ENCODE peak calls at places on chromosomes 11 and 22, in ten cellular contexts. One of them, this sample, is unnamed.

GRCh38 chr11:80103149-80103859 is 662.5 kb upstream of the TENM4 start:
- DNase-seq in T-helper 2 cell: no peak
- DNase-seq in activated CD8-positive, alpha-beta T cell treated with anti-CD3 and anti-CD28 coated beads, Interleukin-2, amount 10 ng/mL, durations not matched to agents 7 days and 5 days: no peak
- DNase-seq in HCT116: no peak
- DNase-seq in MCF 10A: peak
- DNase-seq in activated naive CD4-positive, alpha-beta T cell: no peak
- DNase-seq in NCI-H1105: no peak
- DNase-seq in suprapubic skin: no peak
- DNase-seq in stimulated activated CD4-positive, alpha-beta T cell treated with anti-CD3 and anti-CD28 coated beads, Interleukin-12 subunit alpha, Interleukin-12 subunit beta, amount 100 ng/mL, for 24 hours: no peak
- DNase-seq in HFFc6: peak
- DNase-seq in this sample: no peak

GRCh38 chr22:23072911-23073491 is 2.7 kb downstream of the GNAZ start:
- DNase-seq in suprapubic skin: no peak
- DNase-seq in HFFc6: peak
- DNase-seq in activated CD8-positive, alpha-beta T cell treated with anti-CD3 and anti-CD28 coated beads, Interleukin-2, amount 10 ng/mL, durations not matched to agents 7 days and 5 days: no peak
- DNase-seq in MCF 10A: peak
- DNase-seq in T-helper 2 cell: no peak
- DNase-seq in NCI-H1105: no peak
- DNase-seq in activated naive CD4-positive, alpha-beta T cell: no peak
- DNase-seq in stimulated activated CD4-positive, alpha-beta T cell treated with anti-CD3 and anti-CD28 coated beads, Interleukin-12 subunit alpha, Interleukin-12 subunit beta, amount 100 ng/mL, for 24 hours: no peak
- DNase-seq in HCT116: no peak
- DNase-seq in this sample: no peak

GRCh38 chr11:6497069-6497839 is at the start of gene DNHD1:
- DNase-seq in HCT116: no peak
- DNase-seq in stimulated activated CD4-positive, alpha-beta T cell treated with anti-CD3 and anti-CD28 coated beads, Interleukin-12 subunit alpha, Interleukin-12 subunit beta, amount 100 ng/mL, for 24 hours: no peak
- DNase-seq in HFFc6: no peak
- DNase-seq in activated CD8-positive, alpha-beta T cell treated with anti-CD3 and anti-CD28 coated beads, Interleukin-2, amount 10 ng/mL, durations not matched to agents 7 days and 5 days: no peak
- DNase-seq in activated naive CD4-positive, alpha-beta T cell: no peak
- DNase-seq in MCF 10A: no peak
- DNase-seq in T-helper 2 cell: no peak
- DNase-seq in NCI-H1105: no peak
- DNase-seq in suprapubic skin: no peak
- DNase-seq in this sample: no peak

GRCh38 chr22:36395922-36396321 is 8.2 kb upstream of the MYH9 start:
- DNase-seq in MCF 10A: no peak
- DNase-seq in activated CD8-positive, alpha-beta T cell treated with anti-CD3 and anti-CD28 coated beads, Interleukin-2, amount 10 ng/mL, durations not matched to agents 7 days and 5 days: no peak
- DNase-seq in activated naive CD4-positive, alpha-beta T cell: no peak
- DNase-seq in T-helper 2 cell: no peak
- DNase-seq in stimulated activated CD4-positive, alpha-beta T cell treated with anti-CD3 and anti-CD28 coated beads, Interleukin-12 subunit alpha, Interleukin-12 subunit beta, amount 100 ng/mL, for 24 hours: no peak
- DNase-seq in NCI-H1105: no peak
- DNase-seq in HFFc6: peak
- DNase-seq in suprapubic skin: no peak
- DNase-seq in HCT116: no peak
- DNase-seq in this sample: no peak

GRCh38 chr11:13140873-13141655 is 131.9 kb downstream of the RASSF10 start:
- DNase-seq in activated naive CD4-positive, alpha-beta T cell: no peak
- DNase-seq in suprapubic skin: no peak
- DNase-seq in HCT116: no peak
- DNase-seq in activated CD8-positive, alpha-beta T cell treated with anti-CD3 and anti-CD28 coated beads, Interleukin-2, amount 10 ng/mL, durations not matched to agents 7 days and 5 days: no peak
- DNase-seq in stimulated activated CD4-positive, alpha-beta T cell treated with anti-CD3 and anti-CD28 coated beads, Interleukin-12 subunit alpha, Interleukin-12 subunit beta, amount 100 ng/mL, for 24 hours: no peak
- DNase-seq in MCF 10A: peak
- DNase-seq in NCI-H1105: no peak
- DNase-seq in T-helper 2 cell: no peak
- DNase-seq in HFFc6: no peak
- DNase-seq in this sample: no peak

GRCh38 chr22:28923826-28924732 is 40.7 kb downstream of the ZNRF3 start:
- DNase-seq in NCI-H1105: peak
- DNase-seq in activated CD8-positive, alpha-beta T cell treated with anti-CD3 and anti-CD28 coated beads, Interleukin-2, amount 10 ng/mL, durations not matched to agents 7 days and 5 days: no peak
- DNase-seq in HFFc6: no peak
- DNase-seq in activated naive CD4-positive, alpha-beta T cell: no peak
- DNase-seq in MCF 10A: no peak
- DNase-seq in stimulated activated CD4-positive, alpha-beta T cell treated with anti-CD3 and anti-CD28 coated beads, Interleukin-12 subunit alpha, Interleukin-12 subunit beta, amount 100 ng/mL, for 24 hours: no peak
- DNase-seq in HCT116: peak
- DNase-seq in T-helper 2 cell: no peak
- DNase-seq in suprapubic skin: peak
- DNase-seq in this sample: no peak

GRCh38 chr11:96260526-96260925 is 82.5 kb downstream of the MAML2 start:
- DNase-seq in stimulated activated CD4-positive, alpha-beta T cell treated with anti-CD3 and anti-CD28 coated beads, Interleukin-12 subunit alpha, Interleukin-12 subunit beta, amount 100 ng/mL, for 24 hours: no peak
- DNase-seq in activated CD8-positive, alpha-beta T cell treated with anti-CD3 and anti-CD28 coated beads, Interleukin-2, amount 10 ng/mL, durations not matched to agents 7 days and 5 days: no peak
- DNase-seq in HFFc6: no peak
- DNase-seq in suprapubic skin: no peak
- DNase-seq in MCF 10A: no peak
- DNase-seq in NCI-H1105: no peak
- DNase-seq in T-helper 2 cell: no peak
- DNase-seq in HCT116: no peak
- DNase-seq in activated naive CD4-positive, alpha-beta T cell: no peak
- DNase-seq in this sample: no peak

GRCh38 chr22:44755000-44755399 is 2.6 kb downstream of the ARHGAP8 start:
- DNase-seq in T-helper 2 cell: no peak
- DNase-seq in HCT116: no peak
- DNase-seq in HFFc6: no peak
- DNase-seq in stimulated activated CD4-positive, alpha-beta T cell treated with anti-CD3 and anti-CD28 coated beads, Interleukin-12 subunit alpha, Interleukin-12 subunit beta, amount 100 ng/mL, for 24 hours: no peak
- DNase-seq in MCF 10A: no peak
- DNase-seq in activated naive CD4-positive, alpha-beta T cell: no peak
- DNase-seq in suprapubic skin: no peak
- DNase-seq in NCI-H1105: no peak
- DNase-seq in activated CD8-positive, alpha-beta T cell treated with anti-CD3 and anti-CD28 coated beads, Interleukin-2, amount 10 ng/mL, durations not matched to agents 7 days and 5 days: no peak
- DNase-seq in this sample: no peak

GRCh38 chr22:30016596-30016995 is 63.7 kb upstream of the HORMAD2 start:
- DNase-seq in stimulated activated CD4-positive, alpha-beta T cell treated with anti-CD3 and anti-CD28 coated beads, Interleukin-12 subunit alpha, Interleukin-12 subunit beta, amount 100 ng/mL, for 24 hours: no peak
- DNase-seq in activated CD8-positive, alpha-beta T cell treated with anti-CD3 and anti-CD28 coated beads, Interleukin-2, amount 10 ng/mL, durations not matched to agents 7 days and 5 days: no peak
- DNase-seq in HCT116: no peak
- DNase-seq in suprapubic skin: no peak
- DNase-seq in activated naive CD4-positive, alpha-beta T cell: no peak
- DNase-seq in NCI-H1105: no peak
- DNase-seq in MCF 10A: no peak
- DNase-seq in T-helper 2 cell: no peak
- DNase-seq in HFFc6: peak
- DNase-seq in this sample: no peak

GRCh38 chr11:89016214-89016613 is 49.6 kb downstream of the GRM5 start:
- DNase-seq in activated CD8-positive, alpha-beta T cell treated with anti-CD3 and anti-CD28 coated beads, Interleukin-2, amount 10 ng/mL, durations not matched to agents 7 days and 5 days: no peak
- DNase-seq in stimulated activated CD4-positive, alpha-beta T cell treated with anti-CD3 and anti-CD28 coated beads, Interleukin-12 subunit alpha, Interleukin-12 subunit beta, amount 100 ng/mL, for 24 hours: no peak
- DNase-seq in HFFc6: no peak
- DNase-seq in T-helper 2 cell: no peak
- DNase-seq in MCF 10A: no peak
- DNase-seq in activated naive CD4-positive, alpha-beta T cell: no peak
- DNase-seq in HCT116: no peak
- DNase-seq in suprapubic skin: no peak
- DNase-seq in NCI-H1105: no peak
- DNase-seq in this sample: no peak

GRCh38 chr11:47908198-47908597 is 60.0 kb upstream of the NUP160 start:
- DNase-seq in activated CD8-positive, alpha-beta T cell treated with anti-CD3 and anti-CD28 coated beads, Interleukin-2, amount 10 ng/mL, durations not matched to agents 7 days and 5 days: no peak
- DNase-seq in stimulated activated CD4-positive, alpha-beta T cell treated with anti-CD3 and anti-CD28 coated beads, Interleukin-12 subunit alpha, Interleukin-12 subunit beta, amount 100 ng/mL, for 24 hours: no peak
- DNase-seq in activated naive CD4-positive, alpha-beta T cell: no peak
- DNase-seq in T-helper 2 cell: no peak
- DNase-seq in suprapubic skin: no peak
- DNase-seq in MCF 10A: peak
- DNase-seq in HFFc6: no peak
- DNase-seq in NCI-H1105: no peak
- DNase-seq in HCT116: no peak
- DNase-seq in this sample: no peak

GRCh38 chr11:69545976-69546617 is 64.6 kb downstream of the LINC01488 start:
- DNase-seq in NCI-H1105: no peak
- DNase-seq in activated CD8-positive, alpha-beta T cell treated with anti-CD3 and anti-CD28 coated beads, Interleukin-2, amount 10 ng/mL, durations not matched to agents 7 days and 5 days: no peak
- DNase-seq in HCT116: no peak
- DNase-seq in stimulated activated CD4-positive, alpha-beta T cell treated with anti-CD3 and anti-CD28 coated beads, Interleukin-12 subunit alpha, Interleukin-12 subunit beta, amount 100 ng/mL, for 24 hours: no peak
- DNase-seq in activated naive CD4-positive, alpha-beta T cell: no peak
- DNase-seq in MCF 10A: no peak
- DNase-seq in suprapubic skin: no peak
- DNase-seq in HFFc6: no peak
- DNase-seq in T-helper 2 cell: no peak
- DNase-seq in this sample: no peak

GRCh38 chr11:69316941-69317340 is 23.0 kb downstream of the MYEOV start:
- DNase-seq in suprapubic skin: no peak
- DNase-seq in MCF 10A: peak
- DNase-seq in HFFc6: no peak
- DNase-seq in HCT116: no peak
- DNase-seq in stimulated activated CD4-positive, alpha-beta T cell treated with anti-CD3 and anti-CD28 coated beads, Interleukin-12 subunit alpha, Interleukin-12 subunit beta, amount 100 ng/mL, for 24 hours: no peak
- DNase-seq in activated CD8-positive, alpha-beta T cell treated with anti-CD3 and anti-CD28 coated beads, Interleukin-2, amount 10 ng/mL, durations not matched to agents 7 days and 5 days: no peak
- DNase-seq in NCI-H1105: no peak
- DNase-seq in T-helper 2 cell: no peak
- DNase-seq in activated naive CD4-positive, alpha-beta T cell: no peak
- DNase-seq in this sample: no peak

GRCh38 chr22:40603088-40603605 is 33.4 kb downstream of the MRTFA start:
- DNase-seq in suprapubic skin: no peak
- DNase-seq in activated CD8-positive, alpha-beta T cell treated with anti-CD3 and anti-CD28 coated beads, Interleukin-2, amount 10 ng/mL, durations not matched to agents 7 days and 5 days: no peak
- DNase-seq in stimulated activated CD4-positive, alpha-beta T cell treated with anti-CD3 and anti-CD28 coated beads, Interleukin-12 subunit alpha, Interleukin-12 subunit beta, amount 100 ng/mL, for 24 hours: no peak
- DNase-seq in HFFc6: peak
- DNase-seq in activated naive CD4-positive, alpha-beta T cell: no peak
- DNase-seq in NCI-H1105: no peak
- DNase-seq in HCT116: no peak
- DNase-seq in MCF 10A: peak
- DNase-seq in T-helper 2 cell: no peak
- DNase-seq in this sample: no peak

GRCh38 chr11:79241205-79241604 is 199.6 kb downstream of the TENM4 start:
- DNase-seq in T-helper 2 cell: no peak
- DNase-seq in HFFc6: no peak
- DNase-seq in suprapubic skin: no peak
- DNase-seq in activated CD8-positive, alpha-beta T cell treated with anti-CD3 and anti-CD28 coated beads, Interleukin-2, amount 10 ng/mL, durations not matched to agents 7 days and 5 days: no peak
- DNase-seq in activated naive CD4-positive, alpha-beta T cell: no peak
- DNase-seq in NCI-H1105: no peak
- DNase-seq in MCF 10A: no peak
- DNase-seq in HCT116: no peak
- DNase-seq in stimulated activated CD4-positive, alpha-beta T cell treated with anti-CD3 and anti-CD28 coated beads, Interleukin-12 subunit alpha, Interleukin-12 subunit beta, amount 100 ng/mL, for 24 hours: no peak
- DNase-seq in this sample: no peak

GRCh38 chr22:41619979-41620645 is 731 bp downstream of the DESI1 start:
- DNase-seq in T-helper 2 cell: peak
- DNase-seq in HFFc6: no peak
- DNase-seq in HCT116: no peak
- DNase-seq in stimulated activated CD4-positive, alpha-beta T cell treated with anti-CD3 and anti-CD28 coated beads, Interleukin-12 subunit alpha, Interleukin-12 subunit beta, amount 100 ng/mL, for 24 hours: peak
- DNase-seq in NCI-H1105: peak
- DNase-seq in activated naive CD4-positive, alpha-beta T cell: peak
- DNase-seq in activated CD8-positive, alpha-beta T cell treated with anti-CD3 and anti-CD28 coated beads, Interleukin-2, amount 10 ng/mL, durations not matched to agents 7 days and 5 days: peak
- DNase-seq in MCF 10A: peak
- DNase-seq in suprapubic skin: no peak
- DNase-seq in this sample: no peak

GRCh38 chr11:48085688-48086087 is 105.3 kb downstream of the PTPRJ start:
- DNase-seq in HFFc6: no peak
- DNase-seq in MCF 10A: no peak
- DNase-seq in NCI-H1105: no peak
- DNase-seq in suprapubic skin: no peak
- DNase-seq in stimulated activated CD4-positive, alpha-beta T cell treated with anti-CD3 and anti-CD28 coated beads, Interleukin-12 subunit alpha, Interleukin-12 subunit beta, amount 100 ng/mL, for 24 hours: no peak
- DNase-seq in T-helper 2 cell: no peak
- DNase-seq in activated CD8-positive, alpha-beta T cell treated with anti-CD3 and anti-CD28 coated beads, Interleukin-2, amount 10 ng/mL, durations not matched to agents 7 days and 5 days: no peak
- DNase-seq in activated naive CD4-positive, alpha-beta T cell: no peak
- DNase-seq in HCT116: no peak
- DNase-seq in this sample: no peak

GRCh38 chr22:28051787-28052356 is 132.8 kb upstream of the PITPNB start:
- DNase-seq in HCT116: peak
- DNase-seq in MCF 10A: peak
- DNase-seq in activated naive CD4-positive, alpha-beta T cell: no peak
- DNase-seq in suprapubic skin: no peak
- DNase-seq in stimulated activated CD4-positive, alpha-beta T cell treated with anti-CD3 and anti-CD28 coated beads, Interleukin-12 subunit alpha, Interleukin-12 subunit beta, amount 100 ng/mL, for 24 hours: peak
- DNase-seq in HFFc6: peak
- DNase-seq in T-helper 2 cell: no peak
- DNase-seq in NCI-H1105: peak
- DNase-seq in activated CD8-positive, alpha-beta T cell treated with anti-CD3 and anti-CD28 coated beads, Interleukin-2, amount 10 ng/mL, durations not matched to agents 7 days and 5 days: peak
- DNase-seq in this sample: peak

GRCh38 chr11:60918941-60919275 is 5.0 kb downstream of the TMEM109 start:
- DNase-seq in activated naive CD4-positive, alpha-beta T cell: no peak
- DNase-seq in activated CD8-positive, alpha-beta T cell treated with anti-CD3 and anti-CD28 coated beads, Interleukin-2, amount 10 ng/mL, durations not matched to agents 7 days and 5 days: no peak
- DNase-seq in HCT116: no peak
- DNase-seq in stimulated activated CD4-positive, alpha-beta T cell treated with anti-CD3 and anti-CD28 coated beads, Interleukin-12 subunit alpha, Interleukin-12 subunit beta, amount 100 ng/mL, for 24 hours: no peak
- DNase-seq in MCF 10A: no peak
- DNase-seq in HFFc6: peak
- DNase-seq in suprapubic skin: no peak
- DNase-seq in T-helper 2 cell: no peak
- DNase-seq in NCI-H1105: no peak
- DNase-seq in this sample: no peak

GRCh38 chr11:15665368-15665871 is 550.7 kb downstream of the INSC start:
- DNase-seq in stimulated activated CD4-positive, alpha-beta T cell treated with anti-CD3 and anti-CD28 coated beads, Interleukin-12 subunit alpha, Interleukin-12 subunit beta, amount 100 ng/mL, for 24 hours: no peak
- DNase-seq in HCT116: no peak
- DNase-seq in activated naive CD4-positive, alpha-beta T cell: no peak
- DNase-seq in activated CD8-positive, alpha-beta T cell treated with anti-CD3 and anti-CD28 coated beads, Interleukin-2, amount 10 ng/mL, durations not matched to agents 7 days and 5 days: no peak
- DNase-seq in HFFc6: peak
- DNase-seq in MCF 10A: peak
- DNase-seq in NCI-H1105: no peak
- DNase-seq in T-helper 2 cell: no peak
- DNase-seq in suprapubic skin: no peak
- DNase-seq in this sample: no peak

GRCh38 chr11:111322534-111322933 is 24.2 kb downstream of the POU2AF3 start:
- DNase-seq in HCT116: no peak
- DNase-seq in activated naive CD4-positive, alpha-beta T cell: no peak
- DNase-seq in stimulated activated CD4-positive, alpha-beta T cell treated with anti-CD3 and anti-CD28 coated beads, Interleukin-12 subunit alpha, Interleukin-12 subunit beta, amount 100 ng/mL, for 24 hours: no peak
- DNase-seq in MCF 10A: no peak
- DNase-seq in suprapubic skin: no peak
- DNase-seq in HFFc6: no peak
- DNase-seq in activated CD8-positive, alpha-beta T cell treated with anti-CD3 and anti-CD28 coated beads, Interleukin-2, amount 10 ng/mL, durations not matched to agents 7 days and 5 days: no peak
- DNase-seq in T-helper 2 cell: no peak
- DNase-seq in NCI-H1105: no peak
- DNase-seq in this sample: no peak

GRCh38 chr22:44214764-44215163 is 34.0 kb downstream of the PARVG start:
- DNase-seq in T-helper 2 cell: no peak
- DNase-seq in activated CD8-positive, alpha-beta T cell treated with anti-CD3 and anti-CD28 coated beads, Interleukin-2, amount 10 ng/mL, durations not matched to agents 7 days and 5 days: peak
- DNase-seq in MCF 10A: no peak
- DNase-seq in activated naive CD4-positive, alpha-beta T cell: no peak
- DNase-seq in suprapubic skin: no peak
- DNase-seq in stimulated activated CD4-positive, alpha-beta T cell treated with anti-CD3 and anti-CD28 coated beads, Interleukin-12 subunit alpha, Interleukin-12 subunit beta, amount 100 ng/mL, for 24 hours: no peak
- DNase-seq in NCI-H1105: no peak
- DNase-seq in HCT116: no peak
- DNase-seq in HFFc6: no peak
- DNase-seq in this sample: no peak

GRCh38 chr11:10076458-10077141 is 217.4 kb downstream of the SBF2 start:
- DNase-seq in activated naive CD4-positive, alpha-beta T cell: no peak
- DNase-seq in NCI-H1105: no peak
- DNase-seq in stimulated activated CD4-positive, alpha-beta T cell treated with anti-CD3 and anti-CD28 coated beads, Interleukin-12 subunit alpha, Interleukin-12 subunit beta, amount 100 ng/mL, for 24 hours: peak
- DNase-seq in activated CD8-positive, alpha-beta T cell treated with anti-CD3 and anti-CD28 coated beads, Interleukin-2, amount 10 ng/mL, durations not matched to agents 7 days and 5 days: peak
- DNase-seq in HCT116: peak
- DNase-seq in HFFc6: peak
- DNase-seq in suprapubic skin: no peak
- DNase-seq in T-helper 2 cell: peak
- DNase-seq in MCF 10A: peak
- DNase-seq in this sample: peak

GRCh38 chr11:119972281-119972680 is 165.6 kb downstream of the TRIM29 start:
- DNase-seq in suprapubic skin: no peak
- DNase-seq in activated naive CD4-positive, alpha-beta T cell: no peak
- DNase-seq in HCT116: no peak
- DNase-seq in HFFc6: no peak
- DNase-seq in activated CD8-positive, alpha-beta T cell treated with anti-CD3 and anti-CD28 coated beads, Interleukin-2, amount 10 ng/mL, durations not matched to agents 7 days and 5 days: no peak
- DNase-seq in MCF 10A: no peak
- DNase-seq in T-helper 2 cell: no peak
- DNase-seq in NCI-H1105: no peak
- DNase-seq in stimulated activated CD4-positive, alpha-beta T cell treated with anti-CD3 and anti-CD28 coated beads, Interleukin-12 subunit alpha, Interleukin-12 subunit beta, amount 100 ng/mL, for 24 hours: no peak
- DNase-seq in this sample: no peak

GRCh38 chr11:34269694-34270245 is 88.0 kb downstream of the ABTB2 start:
- DNase-seq in T-helper 2 cell: no peak
- DNase-seq in activated naive CD4-positive, alpha-beta T cell: no peak
- DNase-seq in NCI-H1105: no peak
- DNase-seq in suprapubic skin: no peak
- DNase-seq in MCF 10A: no peak
- DNase-seq in HCT116: no peak
- DNase-seq in stimulated activated CD4-positive, alpha-beta T cell treated with anti-CD3 and anti-CD28 coated beads, Interleukin-12 subunit alpha, Interleukin-12 subunit beta, amount 100 ng/mL, for 24 hours: no peak
- DNase-seq in HFFc6: no peak
- DNase-seq in activated CD8-positive, alpha-beta T cell treated with anti-CD3 and anti-CD28 coated beads, Interleukin-2, amount 10 ng/mL, durations not matched to agents 7 days and 5 days: no peak
- DNase-seq in this sample: no peak

GRCh38 chr11:12888525-12889158 is 120.5 kb upstream of the RASSF10 start:
- DNase-seq in MCF 10A: peak
- DNase-seq in HCT116: peak
- DNase-seq in NCI-H1105: peak
- DNase-seq in stimulated activated CD4-positive, alpha-beta T cell treated with anti-CD3 and anti-CD28 coated beads, Interleukin-12 subunit alpha, Interleukin-12 subunit beta, amount 100 ng/mL, for 24 hours: peak
- DNase-seq in suprapubic skin: peak
- DNase-seq in activated CD8-positive, alpha-beta T cell treated with anti-CD3 and anti-CD28 coated beads, Interleukin-2, amount 10 ng/mL, durations not matched to agents 7 days and 5 days: peak
- DNase-seq in activated naive CD4-positive, alpha-beta T cell: peak
- DNase-seq in T-helper 2 cell: peak
- DNase-seq in HFFc6: peak
- DNase-seq in this sample: peak

GRCh38 chr22:31160328-31160978 is 471 bp downstream of the RNF185 start:
- DNase-seq in HFFc6: no peak
- DNase-seq in MCF 10A: no peak
- DNase-seq in activated CD8-positive, alpha-beta T cell treated with anti-CD3 and anti-CD28 coated beads, Interleukin-2, amount 10 ng/mL, durations not matched to agents 7 days and 5 days: peak
- DNase-seq in HCT116: no peak
- DNase-seq in NCI-H1105: no peak
- DNase-seq in T-helper 2 cell: no peak
- DNase-seq in stimulated activated CD4-positive, alpha-beta T cell treated with anti-CD3 and anti-CD28 coated beads, Interleukin-12 subunit alpha, Interleukin-12 subunit beta, amount 100 ng/mL, for 24 hours: no peak
- DNase-seq in activated naive CD4-positive, alpha-beta T cell: no peak
- DNase-seq in suprapubic skin: no peak
- DNase-seq in this sample: no peak

GRCh38 chr22:25880524-25880923 is 138.5 kb downstream of the MYO18B start:
- DNase-seq in NCI-H1105: no peak
- DNase-seq in activated CD8-positive, alpha-beta T cell treated with anti-CD3 and anti-CD28 coated beads, Interleukin-2, amount 10 ng/mL, durations not matched to agents 7 days and 5 days: no peak
- DNase-seq in MCF 10A: no peak
- DNase-seq in stimulated activated CD4-positive, alpha-beta T cell treated with anti-CD3 and anti-CD28 coated beads, Interleukin-12 subunit alpha, Interleukin-12 subunit beta, amount 100 ng/mL, for 24 hours: no peak
- DNase-seq in activated naive CD4-positive, alpha-beta T cell: no peak
- DNase-seq in T-helper 2 cell: no peak
- DNase-seq in HCT116: no peak
- DNase-seq in suprapubic skin: no peak
- DNase-seq in HFFc6: no peak
- DNase-seq in this sample: no peak

This sample was measured in NCI-H748 treated with DMSO at 0.1 percent for 48 hours.